ENCODE peak calls at places on chromosomes 1 and 21, in five cellular contexts. V is activated CD4-positive, alpha-beta T cell treated with anti-CD3 and anti-CD28 coated beads, Interleukin-2, amount 50 U/mL, for 1 hour; P is activated T-cell treated with anti-CD3 and anti-CD28 coated beads, Interleukin-2, amount 50 U/mL, for 48 hours; Q is astrocyte; B is activated naive CD8-positive, alpha-beta T cell treated with anti-CD3 and anti-CD28 coated beads, Interleukin-2, amount 50 U/mL, for 16 hours. X is an unnamed sample.

GRCh38 chr1:30232288-30232899 is 491.0 kb downstream of the MATN1 start:
- DNase-seq in V (no peak), P (peak; percentile 24), Q (no peak), B (no peak), X (no peak)

GRCh38 chr1:176567190-176567794 is 104.3 kb downstream of the PAPPA2 start:
- DNase-seq in V (no peak), P (no peak), Q (peak; percentile 62), B (no peak), X (no peak)

GRCh38 chr1:213131851-213132655 is 81.0 kb downstream of the RPS6KC1 start:
- DNase-seq in V (no peak), P (no peak), Q (no peak), B (no peak), X (no peak)

GRCh38 chr1:2251786-2252185 is 23.7 kb downstream of the SKI start:
- DNase-seq in V (no peak), P (no peak), Q (no peak), B (no peak), X (no peak)

GRCh38 chr1:163273766-163274441 is 47.9 kb upstream of the NUF2 start:
- DNase-seq in V (no peak), P (no peak), Q (no peak), B (no peak), X (no peak)

GRCh38 chr1:14347186-14347585 is 251.3 kb upstream of the KAZN start:
- DNase-seq in V (no peak), P (no peak), Q (no peak), B (no peak), X (no peak)

GRCh38 chr1:9500756-9501754 is 38.2 kb upstream of the SLC25A33 start:
- DNase-seq in V (no peak), P (no peak), Q (no peak), B (no peak), X (no peak)

GRCh38 chr1:115430717-115431116 is 92.7 kb upstream of the NGF start:
- DNase-seq in V (no peak), P (no peak), Q (peak; percentile 93), B (no peak), X (no peak)

GRCh38 chr1:55685560-55685959 is 470.4 kb upstream of the USP24 start:
- DNase-seq in V (no peak), P (no peak), Q (no peak), B (no peak), X (no peak)

GRCh38 chr1:3393987-3394920 is 60.2 kb upstream of the ARHGEF16 start:
- DNase-seq in V (no peak), P (no peak), Q (no peak), B (no peak), X (no peak)

GRCh38 chr1:242140871-242141270 is 142.0 kb upstream of the MAP1LC3C start:
- DNase-seq in V (no peak), P (no peak), Q (no peak), B (no peak), X (no peak)

GRCh38 chr1:226708342-226708780 is 30.7 kb downstream of the ITPKB start:
- DNase-seq in V (no peak), P (no peak), Q (peak; percentile 65), B (no peak), X (no peak)

GRCh38 chr1:164786980-164787833 is 228.2 kb downstream of the PBX1 start:
- DNase-seq in V (peak; percentile 34), P (peak; percentile 69), Q (peak; percentile 41), B (peak; percentile 5), X (peak; percentile 84)

GRCh38 chr21:23936224-23936623 is 1671.1 kb downstream of the MRPL39 start:
- DNase-seq in V (no peak), P (no peak), Q (peak; percentile 2), B (no peak), X (no peak)

GRCh38 chr1:34758751-34759150 is 789 bp upstream of the GJB4 start:
- DNase-seq in V (no peak), P (no peak), Q (no peak), B (no peak), X (no peak)

GRCh38 chr1:189970331-189971230 is 507.1 kb downstream of the BRINP3 start:
- DNase-seq in V (no peak), P (no peak), Q (peak; percentile 8), B (no peak), X (no peak)

GRCh38 chr1:182269097-182269496 is 122.5 kb downstream of the GLUL start:
- DNase-seq in V (no peak), P (no peak), Q (no peak), B (no peak), X (no peak)

GRCh38 chr1:116386042-116386441 is 13.0 kb downstream of the ATP1A1 start:
- DNase-seq in V (no peak), P (no peak), Q (no peak), B (no peak), X (no peak)

GRCh38 chr1:245317253-245317652 is 162.5 kb downstream of the KIF26B start:
- DNase-seq in V (no peak), P (no peak), Q (no peak), B (no peak), X (no peak)

GRCh38 chr1:47147047-47147785 is 10.0 kb downstream of the CYP4A22 start:
- DNase-seq in V (no peak), P (no peak), Q (no peak), B (no peak), X (no peak)

GRCh38 chr21:36547464-36547863 is 67.5 kb upstream of the CLDN14 start:
- DNase-seq in V (no peak), P (no peak), Q (no peak), B (no peak), X (no peak)

GRCh38 chr1:9314711-9315379 is 22.2 kb downstream of the SPSB1 start:
- DNase-seq in V (no peak), P (no peak), Q (no peak), B (no peak), X (no peak)

GRCh38 chr21:35390013-35390776 is 341.1 kb upstream of the RUNX1 start:
- DNase-seq in V (no peak), P (no peak), Q (peak; percentile 83), B (no peak), X (no peak)

GRCh38 chr1:204889681-204890373 is 19.2 kb downstream of the NFASC start:
- DNase-seq in V (no peak), P (no peak), Q (no peak), B (no peak), X (no peak)

GRCh38 chr1:34379911-34380310 is 203.2 kb downstream of the C1orf94 start:
- DNase-seq in V (no peak), P (no peak), Q (peak; percentile 33), B (no peak), X (no peak)

X was measured in Peyer's patch.